ENCODE peak calls at places on chromosomes 3 and 15, in six cellular contexts. One of them, this sample, is unnamed.
A peak's percentile ranks its signal among the peaks of the same experiment; 100 is the strongest.

GRCh38 chr15:68995754-68996141 is 18.7 kb upstream of the NOX5 start:
- DNase-seq in IMR-90: no peak
- DNase-seq in neuronal stem cell: no peak
- DNase-seq in mesenchymal stem cell: no peak
- DNase-seq in H1: no peak
- DNase-seq in mesendoderm: no peak
- DNase-seq in this sample: no peak

GRCh38 chr3:33883538-33884203 is 85.2 kb downstream of the PDCD6IP start:
- DNase-seq in neuronal stem cell: peak; percentile 57
- DNase-seq in mesendoderm: peak; percentile 27
- DNase-seq in H1: no peak
- DNase-seq in mesenchymal stem cell: peak; percentile 56
- DNase-seq in IMR-90: peak; percentile 49
- DNase-seq in this sample: peak; percentile 8

GRCh38 chr15:77942611-77943211 is 134.8 kb downstream of the TBC1D2B start:
- DNase-seq in IMR-90: no peak
- DNase-seq in mesenchymal stem cell: no peak
- DNase-seq in H1: no peak
- DNase-seq in mesendoderm: no peak
- DNase-seq in neuronal stem cell: no peak
- DNase-seq in this sample: no peak

GRCh38 chr15:99967841-99968371 is 234.7 kb upstream of the LYSMD4 start:
- DNase-seq in mesenchymal stem cell: no peak
- DNase-seq in mesendoderm: no peak
- DNase-seq in IMR-90: no peak
- DNase-seq in H1: no peak
- DNase-seq in neuronal stem cell: no peak
- DNase-seq in this sample: no peak

GRCh38 chr3:119206611-119207511 is 33.5 kb downstream of the UPK1B start:
- DNase-seq in mesenchymal stem cell: no peak
- DNase-seq in H1: no peak
- DNase-seq in IMR-90: no peak
- DNase-seq in neuronal stem cell: no peak
- DNase-seq in mesendoderm: peak; percentile 94
- DNase-seq in this sample: no peak

GRCh38 chr15:67383903-67384302 is 129.3 kb downstream of the IQCH start:
- DNase-seq in mesendoderm: peak; percentile 4
- DNase-seq in neuronal stem cell: no peak
- DNase-seq in H1: no peak
- DNase-seq in mesenchymal stem cell: peak; percentile 21
- DNase-seq in IMR-90: peak; percentile 19
- DNase-seq in this sample: no peak

GRCh38 chr3:9691636-9692035 is 12.0 kb upstream of the CPNE9 start:
- DNase-seq in neuronal stem cell: no peak
- DNase-seq in mesendoderm: no peak
- DNase-seq in mesenchymal stem cell: no peak
- DNase-seq in H1: no peak
- DNase-seq in IMR-90: no peak
- DNase-seq in this sample: no peak

GRCh38 chr15:78716651-78717050 is 75.6 kb upstream of the CHRNB4 start:
- DNase-seq in mesendoderm: no peak
- DNase-seq in mesenchymal stem cell: no peak
- DNase-seq in IMR-90: peak; percentile 16
- DNase-seq in H1: no peak
- DNase-seq in neuronal stem cell: no peak
- DNase-seq in this sample: no peak

GRCh38 chr3:197795200-197795599 is 4.1 kb downstream of the LRCH3 start:
- DNase-seq in mesendoderm: no peak
- DNase-seq in neuronal stem cell: no peak
- DNase-seq in IMR-90: peak; percentile 79
- DNase-seq in H1: no peak
- DNase-seq in mesenchymal stem cell: peak; percentile 66
- DNase-seq in this sample: peak; percentile 89

GRCh38 chr3:71551286-71551919 is 32.1 kb downstream of the FOXP1 start:
- DNase-seq in H1: no peak
- DNase-seq in neuronal stem cell: no peak
- DNase-seq in mesendoderm: no peak
- DNase-seq in IMR-90: peak; percentile 66
- DNase-seq in mesenchymal stem cell: peak; percentile 35
- DNase-seq in this sample: peak; percentile 75

GRCh38 chr15:77291107-77291506 is 128.8 kb downstream of the PEAK1 start:
- DNase-seq in neuronal stem cell: no peak
- DNase-seq in IMR-90: no peak
- DNase-seq in H1: no peak
- DNase-seq in mesenchymal stem cell: no peak
- DNase-seq in mesendoderm: no peak
- DNase-seq in this sample: no peak

GRCh38 chr3:52714335-52715302 is 8.7 kb downstream of the SPCS1 start:
- DNase-seq in H1: peak; percentile 72
- DNase-seq in mesenchymal stem cell: no peak
- DNase-seq in IMR-90: no peak
- DNase-seq in neuronal stem cell: peak; percentile 23
- DNase-seq in mesendoderm: peak; percentile 86
- DNase-seq in this sample: no peak

GRCh38 chr3:146972726-146973125 is 367.6 kb upstream of the PLSCR5 start:
- DNase-seq in H1: no peak
- DNase-seq in neuronal stem cell: no peak
- DNase-seq in IMR-90: peak; percentile 8
- DNase-seq in mesendoderm: no peak
- DNase-seq in mesenchymal stem cell: peak; percentile 48
- DNase-seq in this sample: peak; percentile 63

GRCh38 chr3:155535098-155535497 is 209.8 kb downstream of the PLCH1 start:
- DNase-seq in neuronal stem cell: no peak
- DNase-seq in IMR-90: no peak
- DNase-seq in H1: no peak
- DNase-seq in mesenchymal stem cell: no peak
- DNase-seq in mesendoderm: no peak
- DNase-seq in this sample: no peak

GRCh38 chr3:34001990-34002389 is 203.6 kb downstream of the PDCD6IP start:
- DNase-seq in neuronal stem cell: no peak
- DNase-seq in H1: no peak
- DNase-seq in IMR-90: peak; percentile 62
- DNase-seq in mesenchymal stem cell: no peak
- DNase-seq in mesendoderm: no peak
- DNase-seq in this sample: no peak

GRCh38 chr3:110710605-110711004 is 361.0 kb upstream of the NECTIN3 start:
- DNase-seq in IMR-90: no peak
- DNase-seq in neuronal stem cell: no peak
- DNase-seq in mesendoderm: no peak
- DNase-seq in mesenchymal stem cell: no peak
- DNase-seq in H1: no peak
- DNase-seq in this sample: no peak

GRCh38 chr3:147191795-147192385 is 214.5 kb downstream of the ZIC4 start:
- DNase-seq in neuronal stem cell: peak; percentile 41
- DNase-seq in H1: no peak
- DNase-seq in mesendoderm: peak; percentile 82
- DNase-seq in mesenchymal stem cell: peak; percentile 72
- DNase-seq in IMR-90: peak; percentile 75
- DNase-seq in this sample: peak; percentile 10

GRCh38 chr3:32180151-32180850 is 58.2 kb upstream of the CMTM8 start:
- DNase-seq in mesendoderm: no peak
- DNase-seq in mesenchymal stem cell: no peak
- DNase-seq in IMR-90: no peak
- DNase-seq in neuronal stem cell: no peak
- DNase-seq in H1: no peak
- DNase-seq in this sample: no peak

GRCh38 chr3:113746955-113747718 is at the start of gene ATP6V1A:
- DNase-seq in IMR-90: no peak
- DNase-seq in neuronal stem cell: peak; percentile 52
- DNase-seq in mesenchymal stem cell: peak; percentile 46
- DNase-seq in mesendoderm: peak; percentile 68
- DNase-seq in H1: no peak
- DNase-seq in this sample: peak; percentile 61

GRCh38 chr3:113747719-113748046 is 848 bp downstream of the ATP6V1A start:
- DNase-seq in mesenchymal stem cell: peak; percentile 47
- DNase-seq in H1: no peak
- DNase-seq in neuronal stem cell: peak; percentile 6
- DNase-seq in IMR-90: no peak
- DNase-seq in mesendoderm: no peak
- DNase-seq in this sample: no peak

GRCh38 chr3:113745273-113746068 is 578 bp downstream of the NAA50 start:
- DNase-seq in neuronal stem cell: peak; percentile 62
- DNase-seq in IMR-90: peak; percentile 90
- DNase-seq in mesenchymal stem cell: peak; percentile 93
- DNase-seq in mesendoderm: peak; percentile 92
- DNase-seq in H1: peak; percentile 34
- DNase-seq in this sample: peak; percentile 72

GRCh38 chr3:113744941-113745272 is 1.1 kb downstream of the NAA50 start:
- DNase-seq in H1: no peak
- DNase-seq in IMR-90: no peak
- DNase-seq in neuronal stem cell: no peak
- DNase-seq in mesenchymal stem cell: no peak
- DNase-seq in mesendoderm: no peak
- DNase-seq in this sample: no peak

DNA sequence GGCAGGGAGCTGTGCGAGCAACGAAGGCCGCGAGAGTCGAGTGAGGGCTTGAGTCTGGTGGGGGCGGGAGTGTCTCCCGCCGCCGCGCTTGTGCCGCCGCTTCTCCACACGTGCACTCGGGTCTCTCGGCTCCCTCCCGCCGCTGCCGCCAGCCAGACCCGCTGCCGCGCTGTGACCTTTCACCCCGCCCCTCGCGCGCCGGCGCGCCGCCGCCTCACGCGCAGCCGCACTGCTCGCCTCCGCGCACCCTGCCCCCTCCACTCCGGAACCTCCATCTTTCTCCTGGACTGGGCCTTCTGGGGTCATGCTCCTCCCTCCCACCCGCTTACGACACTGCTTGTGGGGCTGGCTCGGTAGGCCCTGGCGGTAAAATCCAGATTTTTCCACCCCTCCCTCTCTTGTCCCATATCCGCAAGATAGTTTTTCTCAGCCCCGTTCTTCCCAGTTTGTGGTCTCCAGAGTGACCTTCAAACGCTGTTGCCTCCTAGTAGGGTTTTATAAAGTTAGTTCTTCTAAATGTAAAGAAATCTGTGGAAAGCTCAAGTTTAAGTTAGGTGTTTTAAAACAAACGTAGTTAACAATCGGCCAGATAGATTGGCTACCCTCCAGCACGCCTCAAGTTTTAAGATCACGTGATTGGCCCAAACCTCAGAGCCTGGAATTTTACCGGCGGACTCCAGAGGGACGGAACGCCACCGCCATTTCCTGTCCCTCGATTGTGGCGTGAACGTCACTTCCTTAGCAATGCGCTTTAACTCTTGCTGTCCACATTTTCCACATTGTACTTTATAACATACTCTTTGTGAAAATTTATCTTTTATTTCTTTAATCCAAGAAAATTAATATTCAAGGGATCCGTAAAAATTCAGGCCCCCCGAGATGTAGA is at the start of gene NAA50:
- DNase-seq in neuronal stem cell: peak; percentile 90
- DNase-seq in mesendoderm: peak; percentile 98
- DNase-seq in H1: peak; percentile 75
- DNase-seq in mesenchymal stem cell: peak; percentile 98
- DNase-seq in IMR-90: peak; percentile 95
- DNase-seq in this sample: peak; percentile 91
- H3K4ac ChIP-seq in neuronal stem cell: peak within 1 kb of the TSS; percentile 77
- H3K4ac ChIP-seq in mesendoderm: peak within 1 kb of the TSS; percentile 90
- H3K4ac ChIP-seq in H1: peak within 1 kb of the TSS; percentile 97
- H3K4ac ChIP-seq in mesenchymal stem cell: peak within 1 kb of the TSS; percentile 70
- H3K4ac ChIP-seq in IMR-90: peak within 1 kb of the TSS; percentile 90
- H3K4ac ChIP-seq in this sample: peak within 1 kb of the TSS; percentile 71

GRCh38 chr3:86986666-86987420 is 4.1 kb downstream of the VGLL3 start:
- DNase-seq in mesendoderm: no peak
- DNase-seq in IMR-90: peak; percentile 65
- DNase-seq in H1: no peak
- DNase-seq in mesenchymal stem cell: peak; percentile 40
- DNase-seq in neuronal stem cell: no peak
- DNase-seq in this sample: peak; percentile 26
- H3K4me3 ChIP-seq in mesendoderm: no peak overlapping the region
- H3K4me3 ChIP-seq in IMR-90: peak overlapping the region; percentile 38
- H3K4me3 ChIP-seq in H1: no peak overlapping the region
- H3K4me3 ChIP-seq in mesenchymal stem cell: no peak overlapping the region
- H3K4me3 ChIP-seq in neuronal stem cell: no peak overlapping the region
- H3K4me3 ChIP-seq in this sample: no peak overlapping the region

DNA sequence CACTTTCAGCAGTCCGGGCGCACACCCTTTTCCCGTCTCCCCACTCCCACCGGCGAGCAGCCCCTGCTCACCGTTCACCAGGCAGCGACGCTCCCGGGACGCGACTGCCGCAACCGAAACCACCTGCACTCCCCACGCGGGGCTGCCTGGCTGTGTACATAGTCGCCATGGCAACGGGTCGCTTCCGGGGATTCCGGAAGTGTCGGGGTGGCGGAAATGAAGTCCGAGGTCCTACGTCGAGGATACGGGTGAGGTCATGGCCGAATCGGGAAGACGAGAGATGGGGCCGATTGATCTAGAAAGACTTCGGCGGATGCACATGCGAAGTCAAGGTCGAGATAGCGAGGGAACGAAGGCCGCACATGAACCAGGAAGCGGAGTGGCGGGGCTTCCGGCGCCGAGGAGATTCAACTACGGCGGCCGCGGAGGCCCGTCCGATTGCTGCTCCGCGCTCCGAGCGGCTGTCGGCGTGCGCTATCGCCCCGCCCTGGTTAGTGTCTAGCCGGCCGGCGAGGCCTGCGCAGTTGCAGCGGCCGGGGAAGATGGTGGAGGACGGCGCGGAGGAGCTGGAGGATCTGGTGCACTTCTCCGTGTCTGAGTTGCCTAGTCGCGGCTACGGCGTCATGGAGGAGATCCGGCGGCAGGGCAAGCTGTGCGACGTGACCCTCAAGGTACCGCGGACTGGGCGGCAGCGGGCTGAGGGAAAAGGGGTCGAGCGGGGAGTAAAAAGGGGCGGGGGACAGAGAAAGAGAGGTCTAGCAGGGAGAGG is at the start of the genes KIF9 and KLHL18:
- DNase-seq in IMR-90: peak; percentile 93
- DNase-seq in mesendoderm: peak; percentile 97
- DNase-seq in mesenchymal stem cell: peak; percentile 98
- DNase-seq in neuronal stem cell: peak; percentile 92
- DNase-seq in H1: peak; percentile 39
- DNase-seq in this sample: peak; percentile 97
- H3K4ac ChIP-seq in IMR-90: peak within 1 kb of the TSS; percentile 97
- H3K4ac ChIP-seq in mesendoderm: no peak within 1 kb of the TSS
- H3K4ac ChIP-seq in mesenchymal stem cell: peak within 1 kb of the TSS; percentile 91
- H3K4ac ChIP-seq in neuronal stem cell: no peak within 1 kb of the TSS
- H3K4ac ChIP-seq in H1: peak within 1 kb of the TSS; percentile 46
- H3K4ac ChIP-seq in this sample: peak within 1 kb of the TSS; percentile 76

GRCh38 chr3:5650303-5650702 is 462.8 kb downstream of the EDEM1 start:
- DNase-seq in H1: no peak
- DNase-seq in mesenchymal stem cell: no peak
- DNase-seq in IMR-90: no peak
- DNase-seq in mesendoderm: no peak
- DNase-seq in neuronal stem cell: no peak
- DNase-seq in this sample: peak; percentile 35

GRCh38 chr3:5657109-5657508 is 469.6 kb downstream of the EDEM1 start:
- DNase-seq in H1: no peak
- DNase-seq in IMR-90: no peak
- DNase-seq in neuronal stem cell: no peak
- DNase-seq in mesenchymal stem cell: no peak
- DNase-seq in mesendoderm: no peak
- DNase-seq in this sample: peak; percentile 23

GRCh38 chr3:5653426-5653825 is 465.9 kb downstream of the EDEM1 start:
- DNase-seq in mesenchymal stem cell: no peak
- DNase-seq in neuronal stem cell: no peak
- DNase-seq in mesendoderm: no peak
- DNase-seq in IMR-90: no peak
- DNase-seq in H1: no peak
- DNase-seq in this sample: no peak

GRCh38 chr3:5646030-5646368 is 458.5 kb downstream of the EDEM1 start:
- DNase-seq in H1: no peak
- DNase-seq in IMR-90: no peak
- DNase-seq in mesendoderm: no peak
- DNase-seq in neuronal stem cell: no peak
- DNase-seq in mesenchymal stem cell: no peak
- DNase-seq in this sample: peak; percentile 27

GRCh38 chr3:5651351-5651750 is 463.8 kb downstream of the EDEM1 start:
- DNase-seq in mesendoderm: no peak
- DNase-seq in neuronal stem cell: no peak
- DNase-seq in IMR-90: no peak
- DNase-seq in mesenchymal stem cell: no peak
- DNase-seq in H1: no peak
- DNase-seq in this sample: peak; percentile 95
- H3K4me3 ChIP-seq in mesendoderm: no peak overlapping the region
- H3K4me3 ChIP-seq in neuronal stem cell: no peak overlapping the region
- H3K4me3 ChIP-seq in IMR-90: no peak overlapping the region
- H3K4me3 ChIP-seq in mesenchymal stem cell: no peak overlapping the region
- H3K4me3 ChIP-seq in H1: no peak overlapping the region
- H3K4me3 ChIP-seq in this sample: no peak overlapping the region